ENCODE peak calls at places on chromosomes 2 and 18, in eight cellular contexts. N is colonic mucosa, A is H1, B is fibroblast of lung, P is HCT116, M is mammary epithelial cell, H is astrocyte, V is PC-3. W is an unnamed sample.

GRCh38 chr2:10776231-10776977 is 36.2 kb downstream of the PDIA6 start:
- DNase-seq in N (no peak), A (no peak), B (no peak), P (no peak), M (no peak), H (no peak), V (no peak), W (no peak)

GRCh38 chr2:55966431-55967118 is 43.0 kb upstream of the EFEMP1 start:
- DNase-seq in N (peak; percentile 22), A (no peak), B (peak; percentile 67), P (no peak), M (no peak), H (peak; percentile 52), V (no peak), W (no peak)

GRCh38 chr2:66305714-66306113 is 129.2 kb upstream of the MEIS1 start:
- DNase-seq in N (peak; percentile 22), A (no peak), B (peak; percentile 3), P (no peak), M (peak; percentile 15), H (peak; percentile 1), V (no peak), W (peak; percentile 31)

GRCh38 chr2:170842785-170843184 is 26.1 kb downstream of the GAD1 start:
- DNase-seq in N (no peak), A (no peak), B (peak; percentile 87), P (no peak), M (peak; percentile 27), H (peak; percentile 84), V (peak; percentile 38), W (peak; percentile 20)

GRCh38 chr2:71608441-71608840 is 155.1 kb downstream of the DYSF start:
- DNase-seq in N (no peak), A (no peak), B (no peak), P (no peak), M (no peak), H (no peak), V (no peak), W (no peak)

GRCh38 chr2:23452853-23453420 is 68.0 kb downstream of the KLHL29 start:
- DNase-seq in N (no peak), A (no peak), B (peak; percentile 79), P (no peak), M (peak; percentile 23), H (peak; percentile 72), V (no peak), W (no peak)

GRCh38 chr2:18117592-18117991 is 239.1 kb downstream of the KCNS3 start:
- DNase-seq in N (peak; percentile 38), A (no peak), B (peak; percentile 34), P (peak; percentile 13), M (peak; percentile 43), H (no peak), V (peak; percentile 56), W (peak; percentile 43)

GRCh38 chr18:79940126-79940813 is 11.2 kb downstream of the SLC66A2 start:
- DNase-seq in N (peak; percentile 22), A (no peak), B (no peak), P (no peak), M (no peak), H (no peak), V (no peak), W (no peak)

GRCh38 chr18:79506191-79507075 is 110.7 kb downstream of the NFATC1 start:
- DNase-seq in N (no peak), A (no peak), B (peak; percentile 62), P (no peak), M (no peak), H (peak; percentile 55), V (no peak), W (peak; percentile 26)

GRCh38 chr2:27262379-27263286 is at the start of gene SLC30A3:
- DNase-seq in N (peak; percentile 63), A (no peak), B (no peak), P (peak; percentile 44), M (peak; percentile 15), H (no peak), V (no peak), W (peak; percentile 75)

GRCh38 chr2:36561223-36561944 is 36.6 kb downstream of the FEZ2 start:
- DNase-seq in N (peak; percentile 61), A (peak; percentile 17), B (peak; percentile 98), P (peak; percentile 88), M (peak; percentile 75), H (peak; percentile 96), V (peak; percentile 97), W (peak; percentile 90)

GRCh38 chr2:164785447-164785846 is 56.2 kb downstream of the COBLL1 start:
- DNase-seq in N (no peak), A (no peak), B (peak; percentile 61), P (no peak), M (peak; percentile 40), H (peak; percentile 57), V (no peak), W (peak; percentile 69)

DNA sequence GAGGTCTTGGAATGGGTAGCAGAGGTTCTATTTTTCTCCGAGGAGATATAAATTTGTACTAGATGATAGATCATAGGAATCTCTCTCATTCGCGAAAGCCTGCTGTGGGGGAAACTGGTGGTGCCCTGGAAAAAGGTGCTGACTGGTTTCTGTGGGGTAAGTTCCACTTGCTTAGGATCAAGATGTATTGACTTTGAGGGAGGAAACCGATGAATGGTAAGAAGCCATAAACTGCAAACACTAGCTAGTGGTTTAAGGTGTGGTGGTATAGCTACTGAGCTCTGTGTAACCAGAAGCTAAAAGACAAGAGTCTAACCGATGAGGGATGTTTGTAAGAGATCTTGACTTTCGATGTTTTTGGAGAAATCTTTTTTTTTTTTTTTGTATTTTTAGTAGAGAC is 808 bp downstream of the AGPS start:
- DNase-seq in N (peak; percentile 57), A (no peak), B (peak; percentile 22), P (no peak), M (peak; percentile 16), H (no peak), V (peak; percentile 62), W (peak; percentile 21)
- H3K9ac ChIP-seq in N (peak overlapping the region; percentile 93), A (peak overlapping the region; percentile 76), B (peak overlapping the region; percentile 75), P (peak overlapping the region; percentile 86), M (peak overlapping the region; percentile 71), H (peak overlapping the region; percentile 86), V (peak overlapping the region; percentile 91), W (peak overlapping the region; percentile 90)

DNA sequence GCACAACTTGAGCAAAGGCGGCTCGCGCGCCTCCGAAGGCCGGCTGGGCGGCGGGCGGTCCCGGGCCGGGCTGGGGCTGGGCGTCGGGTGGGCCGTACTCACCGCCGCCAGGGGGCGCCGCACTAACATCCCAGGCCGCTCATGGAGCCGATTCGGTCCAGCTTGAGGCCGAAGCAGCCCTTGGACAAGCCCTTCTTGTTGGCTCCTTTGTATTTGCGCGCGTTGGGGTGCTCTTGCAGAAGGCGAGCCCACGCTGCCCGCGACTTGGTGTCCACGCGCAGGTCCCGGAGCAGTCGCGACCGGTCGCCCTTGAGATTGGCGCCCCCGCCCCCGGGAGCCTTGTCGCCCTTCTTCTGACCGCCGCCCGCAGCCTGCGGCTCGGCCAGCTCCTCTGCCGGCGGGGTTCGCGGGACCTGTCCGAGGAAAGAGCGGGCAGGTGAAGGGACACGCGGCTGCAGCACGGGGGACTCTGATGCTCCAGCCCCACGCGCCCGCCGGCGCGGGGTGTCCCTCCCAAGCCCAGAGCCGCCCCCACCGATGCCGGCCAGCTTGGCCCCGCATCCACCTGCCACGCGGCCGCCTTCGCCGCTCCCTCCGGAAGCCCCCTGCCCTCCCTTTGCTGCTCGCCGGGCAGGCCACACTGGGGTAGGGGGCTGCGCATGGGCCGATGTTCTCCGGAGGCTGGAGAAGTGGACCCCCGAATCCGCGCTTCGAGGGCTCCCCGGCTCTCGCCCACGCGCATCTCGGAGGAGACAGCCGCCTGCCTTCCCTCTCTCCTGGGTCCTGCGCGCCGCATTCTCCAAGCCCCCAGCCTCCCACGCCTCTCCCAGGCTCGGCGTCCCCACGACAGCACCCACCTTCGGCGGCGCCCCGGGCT is 655 bp downstream of the NPPC start:
- DNase-seq in N (peak; percentile 83), A (peak; percentile 59), B (peak; percentile 77), P (peak; percentile 47), M (peak; percentile 66), H (peak; percentile 68), V (peak; percentile 74), W (peak; percentile 95)
- H3K9ac ChIP-seq in N (no peak overlapping the region), A (no peak overlapping the region), B (no peak overlapping the region), P (peak overlapping the region; percentile 45), M (no peak overlapping the region), H (peak overlapping the region; percentile 3), V (no peak overlapping the region), W (no peak overlapping the region)

GRCh38 chr2:111897630-111897923 is 830 bp upstream of the MERTK start:
- DNase-seq in N (no peak), A (no peak), B (no peak), P (no peak), M (no peak), H (no peak), V (no peak), W (no peak)
- H3K9ac ChIP-seq in N (peak overlapping the region; percentile 22), A (peak overlapping the region; percentile 40), B (no peak overlapping the region), P (peak overlapping the region; percentile 54), M (no peak overlapping the region), H (peak overlapping the region; percentile 70), V (no peak overlapping the region), W (peak overlapping the region; percentile 49)

DNA sequence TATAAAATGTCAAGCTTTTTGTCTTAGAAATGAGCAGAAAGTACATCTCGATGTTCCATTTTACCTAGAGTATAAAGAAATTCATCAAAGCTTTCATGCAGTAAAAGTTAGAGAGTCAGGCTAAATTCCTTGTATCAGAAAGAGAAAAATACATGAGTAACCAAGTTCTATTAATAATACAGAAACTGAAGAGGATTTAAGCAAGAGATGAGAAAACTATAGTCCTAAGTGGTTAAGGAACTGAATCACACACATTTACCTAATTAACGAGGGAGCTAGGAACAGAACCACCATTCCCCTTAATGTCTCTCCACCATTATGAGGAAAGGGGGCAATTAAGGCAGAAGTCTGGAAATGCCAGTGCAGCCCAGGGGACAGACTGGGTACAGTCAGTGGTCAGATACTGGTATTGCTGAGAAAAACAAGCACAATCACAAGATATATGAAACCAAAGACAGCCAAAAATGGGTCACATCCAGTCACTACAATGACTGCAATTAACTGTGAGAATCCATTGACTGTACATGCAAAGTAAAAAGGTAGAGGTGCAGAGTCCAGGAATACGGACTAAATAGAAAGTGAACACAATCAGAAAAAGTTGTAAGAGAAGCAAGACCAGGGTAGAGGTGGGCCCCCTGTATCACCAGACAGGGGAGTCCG is 23.9 kb downstream of the MAP4K3 start:
- DNase-seq in N (no peak), A (no peak), B (no peak), P (no peak), M (no peak), H (no peak), V (no peak), W (no peak)
- H3K9ac ChIP-seq in N (no peak overlapping the region), A (no peak overlapping the region), B (no peak overlapping the region), P (no peak overlapping the region), M (no peak overlapping the region), H (no peak overlapping the region), V (no peak overlapping the region), W (peak overlapping the region; percentile 30)

GRCh38 chr2:148737742-148738141 is 93.2 kb downstream of the EPC2 start:
- DNase-seq in N (no peak), A (no peak), B (no peak), P (no peak), M (no peak), H (no peak), V (no peak), W (no peak)
- H3K9ac ChIP-seq in N (no peak overlapping the region), A (no peak overlapping the region), B (no peak overlapping the region), P (no peak overlapping the region), M (no peak overlapping the region), H (no peak overlapping the region), V (no peak overlapping the region), W (no peak overlapping the region)

W was measured in adipocyte.